ENCODE peak calls at places on chromosomes 5 and 9, in five cellular contexts. P, A, F, R and V are unnamed samples. For H3K9me3, the result is how much of the 10 kb centered on the place peaks cover.

GRCh38 chr5:100746730-100747129 is 156.4 kb downstream of the ST8SIA4 start:
- DNase-seq in P (no peak), A (peak), F (no peak), R (no peak), V (no peak)

GRCh38 chr9:126804198-126804695 is 593 bp upstream of the ZBTB43 start:
- DNase-seq in P (no peak), A (no peak), F (no peak), R (no peak), V (no peak)

GRCh38 chr5:78000191-78000590 is 224.1 kb upstream of the TBCA start:
- DNase-seq in P (no peak), A (no peak), F (no peak), R (no peak), V (no peak)

GRCh38 chr9:93575706-93576295 is 583 bp upstream of the PHF2 start:
- DNase-seq in P (peak), A (peak), F (peak), R (peak), V (peak)

GRCh38 chr9:109453210-109453842 is 44.8 kb downstream of the PTPN3 start:
- DNase-seq in P (no peak), A (no peak), F (peak), R (no peak), V (no peak)

GRCh38 chr9:69885474-69885929 is 64.9 kb downstream of the CFAP95 start:
- DNase-seq in P (no peak), A (no peak), F (no peak), R (no peak), V (no peak)

GRCh38 chr5:66337827-66338226 is 193.7 kb downstream of the SREK1 start:
- DNase-seq in P (no peak), A (no peak), F (no peak), R (no peak), V (no peak)

GRCh38 chr9:93824386-93825294 is 130.5 kb downstream of the BARX1 start:
- DNase-seq in P (peak), A (no peak), F (no peak), R (no peak), V (no peak)

GRCh38 chr9:101514056-101514455 is 19.6 kb upstream of the RNF20 start:
- DNase-seq in P (no peak), A (no peak), F (no peak), R (no peak), V (no peak)

GRCh38 chr5:178223196-178223773 is 9.3 kb downstream of the PHYKPL start:
- DNase-seq in P (no peak), A (no peak), F (no peak), R (no peak), V (no peak)

GRCh38 chr9:95784318-95784717 is 91.2 kb upstream of the ERCC6L2 start:
- DNase-seq in P (no peak), A (no peak), F (no peak), R (no peak), V (no peak)

GRCh38 chr9:93807166-93808013 is 147.8 kb downstream of the BARX1 start:
- DNase-seq in P (no peak), A (no peak), F (no peak), R (no peak), V (no peak)

GRCh38 chr9:114483499-114483898 is 21.8 kb downstream of the WHRN start:
- DNase-seq in P (no peak), A (no peak), F (no peak), R (no peak), V (no peak)

GRCh38 chr9:91837982-91838731 is 111.9 kb downstream of the ROR2 start:
- DNase-seq in P (peak), A (no peak), F (peak), R (no peak), V (no peak)

GRCh38 chr5:2194949-2195348 is 312.2 kb upstream of the IRX4 start:
- DNase-seq in P (no peak), A (no peak), F (no peak), R (no peak), V (no peak)
- H3K9me3 ChIP-seq in P (under half), A (under half), F (under half), R (under half), V (under half)

DNA sequence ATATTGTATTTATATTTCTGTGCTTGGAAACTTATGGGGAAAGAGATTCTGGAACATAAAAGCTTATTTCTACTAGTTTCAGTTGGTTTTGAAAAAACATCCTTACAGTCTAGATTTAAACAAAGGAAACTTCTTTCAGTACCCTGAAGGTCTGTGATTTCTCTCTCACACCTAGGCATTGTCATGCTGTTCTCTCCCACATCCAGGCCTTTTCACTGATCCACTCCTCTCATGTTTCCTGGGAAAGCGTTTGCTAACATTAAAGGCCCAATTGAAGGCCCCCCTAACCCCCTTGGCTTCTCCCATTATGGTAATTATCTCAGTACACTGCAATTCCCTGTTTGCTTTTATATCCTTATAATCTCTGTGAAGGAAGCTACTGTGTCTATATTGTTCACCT is 856 bp upstream of the PCDHGA3 start:
- DNase-seq in P (no peak), A (no peak), F (no peak), R (no peak), V (no peak)
- H3K9me3 ChIP-seq in P (under half), A (under half), F (half or more), R (under half), V (under half)

GRCh38 chr9:117276444-117276843 is 138.4 kb downstream of the ASTN2 start:
- DNase-seq in P (no peak), A (no peak), F (no peak), R (no peak), V (no peak)
- H3K9me3 ChIP-seq in P (under half), A (under half), F (under half), R (under half), V (under half)

DNA sequence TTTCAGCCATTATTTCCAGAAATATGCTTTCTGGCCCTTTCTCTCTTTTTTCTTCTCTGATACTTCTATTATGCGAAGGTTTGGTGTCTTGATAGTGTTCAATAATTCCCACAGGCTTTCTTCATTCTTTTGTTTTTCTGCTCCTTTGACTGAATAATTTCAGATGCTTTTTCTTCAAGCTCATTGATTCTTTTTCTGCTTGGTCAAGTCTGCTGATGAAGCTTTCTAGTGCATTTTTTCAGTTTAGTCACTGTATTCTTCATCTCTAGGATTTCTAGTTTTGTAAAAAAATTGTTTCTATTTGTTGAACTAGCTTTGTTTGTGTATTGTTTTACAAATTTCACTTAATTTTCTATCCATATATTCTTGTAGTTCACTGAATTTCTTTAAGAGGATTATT is 304.0 kb upstream of the TARS1 start:
- DNase-seq in P (no peak), A (peak), F (no peak), R (no peak), V (no peak)
- H3K9me3 ChIP-seq in P (under half), A (under half), F (under half), R (under half), V (under half)